ENCODE peak calls at places on chromosome 11, in six cellular contexts. X is HEK293T, P is IMR-90, Q is K562, Z is HepG2, O is GM12878. S is an unnamed sample.

GRCh38 chr11:85848556-85848955 is 6.6 kb upstream of the CCDC83 start:
- DNase-seq in X (no peak), P (no peak), Q (no peak), Z (no peak), O (no peak), S (no peak)

GRCh38 chr11:79059171-79059570 is 381.7 kb downstream of the TENM4 start:
- DNase-seq in X (no peak), P (no peak), Q (no peak), Z (no peak), O (no peak), S (no peak)

GRCh38 chr11:119624102-119624615 is 104.8 kb downstream of the NECTIN1 start:
- DNase-seq in X (peak; percentile 77), P (no peak), Q (peak; percentile 83), Z (no peak), O (no peak), S (peak; percentile 36)

GRCh38 chr11:59423835-59424234 is 2.4 kb downstream of the OR5A2 start:
- DNase-seq in X (no peak), P (no peak), Q (no peak), Z (no peak), O (no peak), S (no peak)

GRCh38 chr11:93498099-93499040 is 44.8 kb downstream of the SMCO4 start:
- DNase-seq in X (no peak), P (peak; percentile 51), Q (no peak), Z (no peak), O (no peak), S (peak; percentile 6)

GRCh38 chr11:34174411-34175041 is 69.1 kb downstream of the NAT10 start:
- DNase-seq in X (peak; percentile 89), P (peak; percentile 49), Q (peak; percentile 89), Z (peak; percentile 43), O (no peak), S (peak; percentile 75)

GRCh38 chr11:36398261-36398953 is 102.3 kb downstream of the PRR5L start:
- DNase-seq in X (no peak), P (no peak), Q (no peak), Z (no peak), O (no peak), S (no peak)

GRCh38 chr11:120432056-120433018 is 79.2 kb upstream of the GRIK4 start:
- DNase-seq in X (no peak), P (peak; percentile 100), Q (peak; percentile 18), Z (peak; percentile 51), O (peak; percentile 33), S (peak; percentile 85)

GRCh38 chr11:109075976-109076375 is 346.0 kb upstream of the C11orf87 start:
- DNase-seq in X (no peak), P (no peak), Q (no peak), Z (no peak), O (no peak), S (no peak)

GRCh38 chr11:118895093-118896039 is 11.7 kb downstream of the CXCR5 start:
- DNase-seq in X (no peak), P (no peak), Q (no peak), Z (no peak), O (peak; percentile 47), S (no peak)

GRCh38 chr11:68312780-68313573 is 586 bp downstream of the LRP5 start:
- DNase-seq in X (no peak), P (no peak), Q (peak; percentile 84), Z (no peak), O (no peak), S (no peak)

GRCh38 chr11:68312117-68312779 is at the start of gene LRP5:
- DNase-seq in X (peak; percentile 66), P (peak; percentile 10), Q (peak; percentile 96), Z (no peak), O (no peak), S (no peak)

GRCh38 chr11:68314203-68314885 is 2.0 kb downstream of the LRP5 start:
- DNase-seq in X (no peak), P (no peak), Q (peak; percentile 51), Z (no peak), O (no peak), S (no peak)

GRCh38 chr11:68314886-68315580 is 2.6 kb downstream of the LRP5 start:
- DNase-seq in X (no peak), P (peak; percentile 59), Q (peak; percentile 44), Z (peak; percentile 96), O (no peak), S (peak; percentile 60)

GRCh38 chr11:68313574-68314202 is 1.3 kb downstream of the LRP5 start:
- DNase-seq in X (no peak), P (peak; percentile 30), Q (no peak), Z (peak; percentile 43), O (no peak), S (no peak)
- TF ChIP-seq BHLHE40 in X (no peak), P (no peak), Q (no peak), Z (no peak), O (no peak), S (no peak)

DNA sequence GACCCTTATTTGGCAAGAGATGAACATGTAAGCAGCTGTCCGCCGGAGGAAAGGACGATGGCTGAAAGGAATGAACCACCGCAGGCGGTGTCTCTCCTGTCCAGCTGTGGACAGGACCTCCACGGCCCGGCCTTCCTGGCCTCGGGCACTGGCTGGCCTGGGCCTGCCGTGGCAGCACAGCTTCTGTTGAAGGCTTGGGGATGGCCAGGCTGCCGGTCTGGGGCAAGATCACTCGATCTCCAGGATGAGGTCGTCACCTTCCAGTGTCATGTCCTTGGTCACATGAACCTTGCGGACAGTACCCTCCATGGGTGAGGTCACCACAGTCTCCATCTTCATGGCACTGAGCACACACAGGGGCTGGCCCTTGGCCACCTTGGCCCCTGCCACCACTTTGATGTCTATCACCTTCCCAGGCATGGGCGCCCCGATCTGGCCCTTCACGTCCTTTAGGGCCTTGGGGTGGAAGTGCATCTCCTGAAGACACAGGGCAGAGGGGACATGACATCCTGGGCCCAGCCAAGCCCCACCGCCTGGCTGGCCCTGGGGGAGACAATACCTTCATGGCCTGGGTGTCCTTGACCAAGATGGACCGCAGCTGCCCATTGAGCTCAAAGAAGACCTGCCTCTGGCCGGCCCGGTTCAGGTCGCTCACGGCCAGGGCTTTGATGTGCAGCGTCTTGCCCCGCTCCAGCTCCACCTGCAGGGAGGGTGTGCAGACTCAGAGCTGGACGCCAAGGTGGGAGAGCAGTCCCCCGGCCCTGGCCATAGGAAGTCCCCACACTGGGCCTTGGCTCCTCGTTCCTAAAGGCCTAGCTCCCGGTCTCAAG is 5.6 kb downstream of the RCE1 start:
- DNase-seq in X (no peak), P (no peak), Q (no peak), Z (no peak), O (no peak), S (no peak)
- TF ChIP-seq BHLHE40 in X (no peak), P (no peak), Q (no peak), Z (no peak), O (no peak), S (no peak)

GRCh38 chr11:32307449-32307848 is 127.9 kb downstream of the WT1 start:
- DNase-seq in X (no peak), P (no peak), Q (no peak), Z (no peak), O (no peak), S (no peak)
- TF ChIP-seq BHLHE40 in X (no peak), P (no peak), Q (no peak), Z (no peak), O (no peak), S (no peak)

GRCh38 chr11:18986744-18987143 is 47.5 kb upstream of the MRGPRX1 start:
- DNase-seq in X (no peak), P (no peak), Q (no peak), Z (no peak), O (no peak), S (no peak)

GRCh38 chr11:18981897-18982296 is 42.7 kb upstream of the MRGPRX1 start:
- DNase-seq in X (no peak), P (no peak), Q (no peak), Z (no peak), O (no peak), S (no peak)

DNA sequence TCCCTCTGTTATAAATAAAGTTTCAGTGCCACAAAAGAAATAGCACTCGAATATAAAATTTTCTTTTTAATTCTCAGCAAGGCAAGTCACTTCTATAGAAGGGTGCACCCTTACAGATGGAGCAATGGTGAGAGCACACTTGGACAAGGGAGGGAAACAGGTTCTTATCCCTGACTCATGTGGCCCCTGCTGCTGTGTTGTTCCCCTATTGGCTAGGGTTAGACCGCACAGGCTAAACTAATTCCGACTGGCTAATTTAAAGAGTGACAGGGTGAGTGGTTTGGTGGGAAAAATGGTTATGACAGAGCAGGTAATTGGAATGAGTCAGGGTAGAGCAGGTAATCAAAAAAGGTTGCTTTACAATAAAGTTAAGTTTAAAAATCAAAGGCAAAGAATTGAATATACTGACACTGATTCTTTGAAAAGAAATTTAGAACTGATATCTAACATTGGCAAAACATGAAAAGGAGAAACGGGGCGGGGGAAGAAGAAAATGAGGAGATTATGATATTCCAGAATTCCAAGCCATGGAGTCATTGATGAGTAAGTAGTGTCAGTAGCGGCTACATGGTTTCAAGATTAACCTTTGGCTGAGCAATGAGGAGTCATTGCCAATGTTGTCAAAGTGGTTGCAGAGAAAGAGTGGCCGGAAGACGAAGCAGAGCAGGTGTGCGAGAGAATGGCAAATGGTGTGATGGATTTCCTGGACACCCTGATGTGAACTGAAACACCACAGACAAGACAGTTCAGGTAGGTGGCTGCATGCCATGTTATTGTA is 48.4 kb upstream of the MRGPRX1 start:
- DNase-seq in X (no peak), P (peak; percentile 43), Q (no peak), Z (no peak), O (no peak), S (no peak)
- TF ChIP-seq BHLHE40 in X (no peak), P (no peak), Q (no peak), Z (no peak), O (no peak), S (no peak)

GRCh38 chr11:66417000-66417399 is 3.8 kb upstream of the NPAS4 start:
- DNase-seq in X (no peak), P (no peak), Q (no peak), Z (no peak), O (no peak), S (no peak)
- TF ChIP-seq BHLHE40 in X (no peak), P (no peak), Q (no peak), Z (no peak), O (no peak), S (no peak)

DNA sequence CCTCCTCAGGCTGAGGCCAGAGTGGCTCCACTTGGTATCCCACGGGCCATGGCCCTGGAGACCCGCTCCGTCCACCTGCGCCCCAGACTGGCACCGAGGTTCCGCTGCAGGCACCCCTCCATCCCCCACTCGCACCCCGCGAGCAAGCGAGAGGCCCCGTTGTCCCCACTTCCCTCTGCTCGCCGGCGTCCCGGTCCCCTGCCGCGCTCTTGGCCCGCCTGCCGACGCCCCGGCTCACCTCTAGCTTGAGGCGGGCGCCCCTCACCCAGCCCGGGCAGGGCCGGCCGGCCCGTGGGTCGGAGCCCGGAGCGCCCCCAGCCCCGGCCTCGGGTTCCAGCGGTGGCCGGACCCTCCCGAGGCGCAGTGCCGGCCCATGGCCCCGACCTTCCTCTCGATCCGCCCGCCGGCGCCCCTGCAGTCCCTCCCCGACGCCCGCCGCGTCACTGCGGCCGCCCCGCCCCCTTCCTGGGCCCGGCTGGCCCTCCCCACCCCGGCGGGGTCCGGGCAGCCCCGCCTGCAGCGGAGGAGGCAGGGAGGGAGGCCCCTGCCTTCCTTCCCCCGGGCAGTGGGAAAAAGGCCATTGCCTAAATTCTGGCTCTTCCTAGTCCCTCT is at the start of gene PITPNM1:
- DNase-seq in X (peak; percentile 57), P (peak; percentile 24), Q (peak; percentile 82), Z (peak; percentile 29), O (no peak), S (peak; percentile 62)
- TF ChIP-seq BHLHE40 in X (no peak), P (no peak), Q (no peak), Z (no peak), O (peak; percentile 48), S (no peak)

S was measured in A549.